ENCODE peak calls at places on chromosomes 3 and 15, in four cellular contexts. Q is astrocyte of the spinal cord, F is Caco-2, V is cardiac fibroblast. N is an unnamed sample.

GRCh38 chr3:38650248-38650940 is 907 bp upstream of the SCN5A start:
- DNase-seq in V (no peak), Q (no peak), F (no peak), N (no peak)

GRCh38 chr3:54632834-54633233 is 295.0 kb downstream of the LRTM1 start:
- DNase-seq in V (no peak), F (no peak), Q (no peak), N (no peak)

GRCh38 chr3:108131105-108131794 is 40.4 kb upstream of the CD47 start:
- DNase-seq in V (peak), Q (peak), F (no peak), N (peak)

GRCh38 chr15:83061680-83062079 is 5.4 kb downstream of the BTBD1 start:
- DNase-seq in F (no peak), V (peak), Q (peak), N (peak)

GRCh38 chr3:133258358-133258757 is 141.5 kb upstream of the BFSP2 start:
- DNase-seq in Q (no peak), V (no peak), F (no peak), N (no peak)

GRCh38 chr3:50885491-50885890 is 210.8 kb downstream of the DOCK3 start:
- DNase-seq in Q (no peak), V (no peak), F (no peak), N (no peak)

GRCh38 chr15:57406040-57406772 is 29.9 kb downstream of the CGNL1 start:
- DNase-seq in V (no peak), Q (peak), F (no peak), N (peak)

GRCh38 chr3:66625464-66626216 is 124.8 kb upstream of the LRIG1 start:
- DNase-seq in V (peak), F (no peak), Q (no peak), N (no peak)

GRCh38 chr15:65303687-65304392 is 637 bp upstream of the RNU5B-1 start:
- DNase-seq in V (peak), Q (peak), F (peak), N (peak)

GRCh38 chr3:66629431-66630368 is 128.9 kb upstream of the LRIG1 start:
- DNase-seq in V (no peak), Q (no peak), F (no peak), N (no peak)

GRCh38 chr15:83010709-83011270 is 649 bp downstream of the C15orf40 start:
- DNase-seq in F (peak), V (peak), Q (peak), N (peak)

GRCh38 chr3:85183390-85183789 is 224.6 kb downstream of the CADM2 start:
- DNase-seq in Q (no peak), V (no peak), F (no peak), N (no peak)

GRCh38 chr3:151428386-151428785 is 32.5 kb downstream of the IGSF10 start:
- DNase-seq in F (no peak), V (no peak), Q (no peak), N (no peak)

GRCh38 chr15:52379395-52380111 is 83.9 kb upstream of the MYO5C start:
- DNase-seq in F (no peak), Q (no peak), V (no peak), N (no peak)

GRCh38 chr15:50925281-50925680 is 16.8 kb downstream of the AP4E1 start:
- DNase-seq in Q (no peak), F (no peak), V (no peak), N (peak)

GRCh38 chr3:105537371-105538075 is 170.8 kb downstream of the ALCAM start:
- DNase-seq in F (no peak), Q (no peak), V (peak), N (peak)

GRCh38 chr3:13353936-13354542 is 66.1 kb downstream of the NUP210 start:
- DNase-seq in F (no peak), V (no peak), Q (no peak), N (peak)

GRCh38 chr15:83062768-83063180 is 4.3 kb downstream of the BTBD1 start:
- DNase-seq in V (no peak), Q (no peak), F (no peak), N (no peak)

GRCh38 chr3:127680146-127680661 is 7.5 kb downstream of the ABTB1 start:
- DNase-seq in V (no peak), Q (no peak), F (peak), N (no peak)

GRCh38 chr3:128849776-128850542 is 29.5 kb upstream of the ACAD9 start:
- DNase-seq in V (peak), Q (peak), F (no peak), N (peak)

GRCh38 chr3:136350557-136350956 is 100.4 kb downstream of the PCCB start:
- DNase-seq in F (no peak), Q (peak), V (peak), N (peak)

GRCh38 chr15:92141607-92142006 is 252.1 kb upstream of the ST8SIA2 start:
- DNase-seq in V (no peak), Q (no peak), F (no peak), N (no peak)

GRCh38 chr15:57031605-57032004 is 113.2 kb downstream of the TCF12 start:
- DNase-seq in V (peak), F (no peak), Q (peak), N (peak)

GRCh38 chr15:60590935-60591490 is 112.1 kb upstream of the ICE2 start:
- DNase-seq in Q (peak), F (peak), V (peak), N (peak)

GRCh38 chr15:97009036-97009555 is 678.6 kb downstream of the NR2F2 start:
- DNase-seq in V (no peak), Q (peak), F (no peak), N (no peak)

GRCh38 chr3:98730338-98730737 is 32.8 kb upstream of the ST3GAL6 start:
- DNase-seq in V (no peak), F (no peak), Q (peak), N (no peak)

GRCh38 chr3:159882367-159882766 is 106.3 kb upstream of the IL12A start:
- DNase-seq in Q (no peak), V (no peak), F (no peak), N (no peak)

GRCh38 chr3:159881828-159882309 is 106.8 kb upstream of the IL12A start:
- DNase-seq in Q (peak), V (no peak), F (peak), N (no peak)

GRCh38 chr3:159882784-159883779 is 105.6 kb upstream of the IL12A start:
- DNase-seq in F (no peak), V (no peak), Q (peak), N (peak)

GRCh38 chr3:159879598-159879997 is 109.0 kb upstream of the IL12A start:
- DNase-seq in Q (no peak), V (no peak), F (no peak), N (no peak)

GRCh38 chr3:159881208-159881607 is 107.4 kb upstream of the IL12A start:
- DNase-seq in Q (no peak), F (no peak), V (no peak), N (no peak)
- H3K4me3 ChIP-seq in Q (no peak), F (no peak), V (no peak), N (no peak)

GRCh38 chr3:170909129-170909903 is 879 bp upstream of the EIF5A2 start:
- DNase-seq in Q (peak), F (peak), V (peak), N (peak)
- H3K4me3 ChIP-seq in Q (no peak), F (peak), V (peak), N (peak)

GRCh38 chr15:85622432-85622831 is 172.3 kb downstream of the KLHL25 start:
- DNase-seq in F (no peak), Q (no peak), V (no peak), N (peak)
- H3K4me3 ChIP-seq in F (no peak), Q (no peak), V (peak), N (peak)

GRCh38 chr3:114584734-114585371 is 291.0 kb downstream of the TIGIT start:
- DNase-seq in F (no peak), V (peak), Q (no peak), N (no peak)
- H3K4me3 ChIP-seq in F (no peak), V (no peak), Q (no peak), N (peak)

DNA sequence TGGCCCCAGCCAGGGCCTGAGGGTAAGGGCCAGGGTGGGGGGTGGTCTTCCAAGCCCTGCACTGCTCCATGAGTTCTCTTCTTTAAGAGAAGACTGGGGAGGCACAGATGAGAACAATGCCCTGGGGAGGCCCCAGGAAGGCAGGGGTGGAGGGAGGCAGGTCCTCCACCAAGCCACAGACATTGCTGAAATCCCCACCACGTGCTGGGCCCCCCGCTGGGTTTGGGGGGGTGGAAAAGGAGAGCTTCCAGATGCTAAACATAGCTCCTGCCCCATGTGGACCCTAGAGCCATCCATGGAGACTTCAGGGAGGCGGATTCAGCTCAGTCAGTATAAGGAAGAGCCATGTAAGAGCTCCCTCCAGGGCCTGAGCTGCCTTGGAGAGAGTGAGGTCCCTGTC is 157.8 kb upstream of the LINGO1 start:
- DNase-seq in F (no peak), V (no peak), Q (no peak), N (no peak)
- H3K4me3 ChIP-seq in F (no peak), V (no peak), Q (no peak), N (no peak)

GRCh38 chr15:68990755-68991500 is 23.6 kb upstream of the NOX5 start:
- DNase-seq in F (no peak), V (no peak), Q (no peak), N (no peak)
- H3K4me3 ChIP-seq in F (no peak), V (no peak), Q (no peak), N (no peak)

GRCh38 chr15:100968043-100968966 is 49.1 kb downstream of the LRRK1 start:
- DNase-seq in V (peak), Q (peak), F (no peak), N (peak)

GRCh38 chr15:100975043-100975442 is 55.9 kb downstream of the LRRK1 start:
- DNase-seq in F (no peak), V (no peak), Q (no peak), N (no peak)

GRCh38 chr15:100972975-100973350 is 53.8 kb downstream of the LRRK1 start:
- DNase-seq in F (no peak), V (no peak), Q (no peak), N (no peak)

DNA sequence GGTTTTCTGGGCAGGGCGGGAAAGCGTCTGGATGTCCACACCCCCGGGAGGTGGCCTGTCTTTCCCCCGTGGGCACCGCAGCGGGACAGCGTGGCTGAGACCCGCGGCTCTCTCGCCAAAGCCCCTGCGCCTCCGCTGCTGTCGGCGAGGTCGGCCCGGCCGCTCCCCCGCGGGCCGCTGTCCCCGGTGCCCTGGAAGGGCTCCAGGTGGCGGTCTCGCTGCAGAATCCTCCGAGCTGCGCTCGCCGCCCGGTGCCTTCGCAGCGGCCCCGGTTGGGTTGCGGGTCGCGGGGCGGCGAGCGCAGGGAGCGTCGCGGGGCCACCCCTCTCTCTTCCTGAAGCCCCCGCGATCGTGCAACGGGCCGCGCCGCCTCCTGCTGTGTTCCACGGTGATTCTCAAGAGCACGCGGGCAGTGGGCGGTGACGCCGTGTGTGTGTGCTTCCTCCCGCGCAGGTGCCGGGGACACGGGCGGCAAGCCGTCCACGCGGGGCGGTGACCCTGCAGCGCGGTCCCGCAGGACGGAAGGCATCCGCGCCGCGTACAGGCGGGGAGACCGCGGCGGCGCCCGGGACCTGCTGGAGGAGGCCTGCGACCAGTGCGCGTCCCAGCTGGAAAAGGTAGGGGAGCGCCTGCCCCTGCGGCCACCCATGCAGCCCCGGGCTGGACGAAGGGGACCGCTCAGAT is 54.3 kb downstream of the LRRK1 start:
- DNase-seq in V (no peak), F (no peak), Q (no peak), N (no peak)
- H3K4me3 ChIP-seq in V (peak), F (no peak), Q (peak), N (peak)

GRCh38 chr15:25801586-25802284 is 61.4 kb downstream of the ATP10A start:
- DNase-seq in V (no peak), F (no peak), Q (no peak), N (no peak)
- H3K4me3 ChIP-seq in V (no peak), F (no peak), Q (no peak), N (no peak)